ENCODE peak calls at places on chromosomes 6 and 20, in six cellular contexts. One of them, this sample, is unnamed.

GRCh38 chr6:79048611-79049010 is 29.4 kb downstream of the PHIP start:
- DNase-seq in A549: peak
- DNase-seq in HepG2: peak
- DNase-seq in GM12878: no peak
- DNase-seq in K562: peak
- DNase-seq in endothelial cell of umbilical vein: peak
- DNase-seq in this sample: peak

GRCh38 chr20:48930878-48931277 is 9.4 kb downstream of the ARFGEF2 start:
- DNase-seq in A549: no peak
- DNase-seq in HepG2: no peak
- DNase-seq in GM12878: no peak
- DNase-seq in K562: no peak
- DNase-seq in endothelial cell of umbilical vein: peak
- DNase-seq in this sample: no peak

GRCh38 chr20:37422791-37423286 is 76.9 kb downstream of the SRC start:
- DNase-seq in A549: no peak
- DNase-seq in HepG2: no peak
- DNase-seq in GM12878: no peak
- DNase-seq in K562: no peak
- DNase-seq in endothelial cell of umbilical vein: no peak
- DNase-seq in this sample: no peak

GRCh38 chr20:51183443-51183842 is 160.5 kb upstream of the KCNG1 start:
- DNase-seq in A549: no peak
- DNase-seq in HepG2: no peak
- DNase-seq in GM12878: no peak
- DNase-seq in K562: no peak
- DNase-seq in endothelial cell of umbilical vein: no peak
- DNase-seq in this sample: peak

GRCh38 chr6:57173056-57173885 is 1.1 kb downstream of the BAG2 start:
- DNase-seq in A549: no peak
- DNase-seq in HepG2: peak
- DNase-seq in GM12878: no peak
- DNase-seq in K562: no peak
- DNase-seq in endothelial cell of umbilical vein: no peak
- DNase-seq in this sample: peak

GRCh38 chr6:145044606-145045275 is 690.6 kb downstream of the EPM2A start:
- DNase-seq in A549: no peak
- DNase-seq in HepG2: no peak
- DNase-seq in GM12878: no peak
- DNase-seq in K562: no peak
- DNase-seq in endothelial cell of umbilical vein: peak
- DNase-seq in this sample: no peak

GRCh38 chr20:62677678-62678077 is 31.0 kb upstream of the NTSR1 start:
- DNase-seq in A549: no peak
- DNase-seq in HepG2: no peak
- DNase-seq in GM12878: no peak
- DNase-seq in K562: no peak
- DNase-seq in endothelial cell of umbilical vein: no peak
- DNase-seq in this sample: peak

GRCh38 chr20:41394931-41395668 is 28.5 kb upstream of the EMILIN3 start:
- DNase-seq in A549: no peak
- DNase-seq in HepG2: no peak
- DNase-seq in GM12878: no peak
- DNase-seq in K562: no peak
- DNase-seq in endothelial cell of umbilical vein: no peak
- DNase-seq in this sample: no peak

GRCh38 chr6:14671261-14671681 is 553.7 kb downstream of the CD83 start:
- DNase-seq in A549: no peak
- DNase-seq in HepG2: no peak
- DNase-seq in GM12878: no peak
- DNase-seq in K562: no peak
- DNase-seq in endothelial cell of umbilical vein: no peak
- DNase-seq in this sample: no peak

GRCh38 chr20:58344741-58345140 is 35.2 kb downstream of the RAB22A start:
- DNase-seq in A549: no peak
- DNase-seq in HepG2: no peak
- DNase-seq in GM12878: no peak
- DNase-seq in K562: no peak
- DNase-seq in endothelial cell of umbilical vein: no peak
- DNase-seq in this sample: no peak

GRCh38 chr20:57932227-57932864 is 222.5 kb upstream of the PMEPA1 start:
- DNase-seq in A549: no peak
- DNase-seq in HepG2: no peak
- DNase-seq in GM12878: no peak
- DNase-seq in K562: no peak
- DNase-seq in endothelial cell of umbilical vein: no peak
- DNase-seq in this sample: no peak

GRCh38 chr6:119090256-119090655 is 11.8 kb upstream of the FAM184A start:
- DNase-seq in A549: no peak
- DNase-seq in HepG2: no peak
- DNase-seq in GM12878: no peak
- DNase-seq in K562: no peak
- DNase-seq in endothelial cell of umbilical vein: no peak
- DNase-seq in this sample: no peak

GRCh38 chr20:1588166-1588868 is 30.8 kb upstream of the SIRPD start:
- DNase-seq in A549: no peak
- DNase-seq in HepG2: no peak
- DNase-seq in GM12878: no peak
- DNase-seq in K562: no peak
- DNase-seq in endothelial cell of umbilical vein: no peak
- DNase-seq in this sample: no peak

GRCh38 chr6:19301980-19302379 is 535.2 kb upstream of the ID4 start:
- DNase-seq in A549: no peak
- DNase-seq in HepG2: no peak
- DNase-seq in GM12878: no peak
- DNase-seq in K562: no peak
- DNase-seq in endothelial cell of umbilical vein: no peak
- DNase-seq in this sample: no peak

GRCh38 chr6:3592371-3592941 is 135.6 kb upstream of the SLC22A23 start:
- DNase-seq in A549: peak
- DNase-seq in HepG2: peak
- DNase-seq in GM12878: no peak
- DNase-seq in K562: peak
- DNase-seq in endothelial cell of umbilical vein: peak
- DNase-seq in this sample: peak

GRCh38 chr6:159117031-159117430 is 52.2 kb upstream of the FNDC1 start:
- DNase-seq in A549: no peak
- DNase-seq in HepG2: no peak
- DNase-seq in GM12878: no peak
- DNase-seq in K562: no peak
- DNase-seq in endothelial cell of umbilical vein: no peak
- DNase-seq in this sample: no peak

GRCh38 chr6:118770112-118770788 is 118.9 kb upstream of the CEP85L start:
- DNase-seq in A549: no peak
- DNase-seq in HepG2: no peak
- DNase-seq in GM12878: no peak
- DNase-seq in K562: no peak
- DNase-seq in endothelial cell of umbilical vein: no peak
- DNase-seq in this sample: no peak

GRCh38 chr6:80249897-80250296 is 143.4 kb downstream of the BCKDHB start:
- DNase-seq in A549: no peak
- DNase-seq in HepG2: no peak
- DNase-seq in GM12878: no peak
- DNase-seq in K562: no peak
- DNase-seq in endothelial cell of umbilical vein: peak
- DNase-seq in this sample: no peak

GRCh38 chr6:42452171-42453026 is 673 bp upstream of the TRERF1 start:
- DNase-seq in A549: peak
- DNase-seq in HepG2: no peak
- DNase-seq in GM12878: no peak
- DNase-seq in K562: peak
- DNase-seq in endothelial cell of umbilical vein: peak
- DNase-seq in this sample: peak
- TF ChIP-seq POLR2A in A549: peak
- TF ChIP-seq POLR2A in HepG2: no peak
- TF ChIP-seq POLR2A in GM12878: peak
- TF ChIP-seq POLR2A in K562: no peak
- TF ChIP-seq POLR2A in endothelial cell of umbilical vein: no peak
- TF ChIP-seq POLR2A in this sample: peak

DNA sequence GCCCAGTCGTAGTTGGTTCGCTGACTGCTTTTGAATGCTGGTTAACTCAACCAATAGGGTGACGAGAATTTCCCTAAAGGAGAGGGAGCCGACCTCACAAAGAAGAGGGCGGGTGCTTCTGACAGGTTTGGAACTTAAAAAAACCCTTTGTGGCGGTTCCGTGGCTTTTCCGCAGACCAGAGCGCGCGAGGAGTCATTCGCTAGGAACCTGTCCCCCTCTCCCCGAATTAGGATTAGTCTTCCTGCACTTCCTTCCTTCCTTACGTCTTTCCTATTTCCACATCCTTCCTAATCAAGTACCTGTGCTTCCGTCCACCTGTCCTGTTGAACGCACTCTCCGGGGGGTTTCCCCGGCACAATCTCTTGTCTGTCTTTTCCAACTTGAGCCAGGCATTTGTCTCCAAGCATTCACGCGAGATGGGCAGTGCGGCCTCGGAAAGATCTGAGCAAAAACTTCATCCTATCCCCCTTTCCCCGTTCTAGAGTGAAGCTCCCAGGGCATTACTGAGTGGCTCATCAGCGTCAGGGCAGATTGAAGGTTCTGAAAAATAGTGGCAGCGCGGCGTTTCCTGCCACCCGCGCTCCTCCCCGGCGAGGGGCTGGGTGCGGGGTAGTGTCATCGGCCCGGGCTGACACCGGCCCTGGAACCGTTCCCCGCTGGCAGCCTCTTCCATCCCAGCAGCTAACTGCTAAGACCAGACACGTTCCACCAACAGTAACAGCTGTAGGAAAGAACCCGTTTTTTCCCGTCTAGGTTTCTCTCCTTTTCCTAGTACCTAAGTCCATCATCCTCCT is 1.5 kb upstream of the STXBP5 start:
- DNase-seq in A549: peak
- DNase-seq in HepG2: peak
- DNase-seq in GM12878: peak
- DNase-seq in K562: peak
- DNase-seq in endothelial cell of umbilical vein: peak
- DNase-seq in this sample: peak
- TF ChIP-seq MAX in A549: no peak
- TF ChIP-seq MAX in HepG2: no peak
- TF ChIP-seq MAX in GM12878: no peak
- TF ChIP-seq MAX in K562: peak
- TF ChIP-seq MAX in endothelial cell of umbilical vein: no peak
- TF ChIP-seq MAX in this sample: peak

DNA sequence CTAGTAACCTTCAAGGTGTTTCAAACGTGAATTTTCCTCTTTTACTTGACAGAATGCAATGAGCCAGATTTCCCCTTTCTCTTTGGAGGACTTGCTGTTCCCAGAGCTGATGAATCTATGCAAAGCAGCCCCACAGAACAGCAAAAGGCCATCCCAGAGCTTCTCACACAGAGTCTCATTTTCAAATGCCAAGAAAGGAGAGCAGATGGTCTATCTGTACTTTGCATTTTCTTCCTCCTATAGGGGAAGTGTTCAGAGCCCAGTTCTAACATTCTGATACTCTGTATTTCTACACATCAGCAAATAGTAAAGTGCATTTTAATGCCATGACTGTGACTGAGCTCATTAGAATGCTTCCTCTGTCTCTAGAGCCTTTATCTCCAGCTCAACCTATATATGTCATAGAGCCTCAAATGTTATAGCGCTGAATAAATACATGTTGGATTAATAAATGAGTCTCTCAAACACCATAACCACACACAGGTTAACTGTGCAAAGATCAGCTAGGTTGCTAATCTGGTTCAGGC is 81.8 kb upstream of the EYA4 start:
- DNase-seq in A549: no peak
- DNase-seq in HepG2: no peak
- DNase-seq in GM12878: no peak
- DNase-seq in K562: no peak
- DNase-seq in endothelial cell of umbilical vein: no peak
- DNase-seq in this sample: no peak
- TF ChIP-seq MYC in A549: no peak
- TF ChIP-seq MYC in HepG2: no peak
- TF ChIP-seq MYC in GM12878: no peak
- TF ChIP-seq MYC in K562: no peak
- TF ChIP-seq MYC in endothelial cell of umbilical vein: no peak
- TF ChIP-seq MYC in this sample: no peak

GRCh38 chr6:32194825-32195651 is 2.6 kb upstream of the GPSM3 start:
- DNase-seq in A549: peak
- DNase-seq in HepG2: no peak
- DNase-seq in GM12878: no peak
- DNase-seq in K562: no peak
- DNase-seq in endothelial cell of umbilical vein: peak
- DNase-seq in this sample: peak
- TF ChIP-seq POLR2A in A549: peak
- TF ChIP-seq POLR2A in HepG2: no peak
- TF ChIP-seq POLR2A in GM12878: no peak
- TF ChIP-seq POLR2A in K562: no peak
- TF ChIP-seq POLR2A in endothelial cell of umbilical vein: no peak
- TF ChIP-seq POLR2A in this sample: peak

GRCh38 chr20:32626859-32627636 is 41.9 kb upstream of the NOL4L start:
- DNase-seq in A549: no peak
- DNase-seq in HepG2: no peak
- DNase-seq in GM12878: no peak
- DNase-seq in K562: no peak
- DNase-seq in endothelial cell of umbilical vein: no peak
- DNase-seq in this sample: peak
- TF ChIP-seq MAX in A549: no peak
- TF ChIP-seq MAX in HepG2: no peak
- TF ChIP-seq MAX in GM12878: no peak
- TF ChIP-seq MAX in K562: no peak
- TF ChIP-seq MAX in endothelial cell of umbilical vein: no peak
- TF ChIP-seq MAX in this sample: no peak

GRCh38 chr6:161154796-161155335 is 119.0 kb downstream of the AGPAT4 start:
- DNase-seq in A549: no peak
- DNase-seq in HepG2: no peak
- DNase-seq in GM12878: no peak
- DNase-seq in K562: no peak
- DNase-seq in endothelial cell of umbilical vein: no peak
- DNase-seq in this sample: no peak
- TF ChIP-seq MYC in A549: no peak
- TF ChIP-seq MYC in HepG2: no peak
- TF ChIP-seq MYC in GM12878: no peak
- TF ChIP-seq MYC in K562: no peak
- TF ChIP-seq MYC in endothelial cell of umbilical vein: no peak
- TF ChIP-seq MYC in this sample: no peak

GRCh38 chr6:18153311-18153703 is 1.6 kb downstream of the TPMT start:
- DNase-seq in A549: no peak
- DNase-seq in HepG2: no peak
- DNase-seq in GM12878: no peak
- DNase-seq in K562: no peak
- DNase-seq in endothelial cell of umbilical vein: no peak
- DNase-seq in this sample: no peak

GRCh38 chr6:18155273-18155863 is at the start of gene KDM1B:
- DNase-seq in A549: peak
- DNase-seq in HepG2: peak
- DNase-seq in GM12878: peak
- DNase-seq in K562: peak
- DNase-seq in endothelial cell of umbilical vein: peak
- DNase-seq in this sample: peak

GRCh38 chr6:18151801-18152200 is 3.1 kb downstream of the TPMT start:
- DNase-seq in A549: no peak
- DNase-seq in HepG2: no peak
- DNase-seq in GM12878: no peak
- DNase-seq in K562: no peak
- DNase-seq in endothelial cell of umbilical vein: no peak
- DNase-seq in this sample: no peak

GRCh38 chr6:18155864-18156396 is 708 bp downstream of the KDM1B start:
- DNase-seq in A549: peak
- DNase-seq in HepG2: peak
- DNase-seq in GM12878: peak
- DNase-seq in K562: peak
- DNase-seq in endothelial cell of umbilical vein: peak
- DNase-seq in this sample: peak

GRCh38 chr6:18154507-18155272 is at the start of gene TPMT:
- DNase-seq in A549: no peak
- DNase-seq in HepG2: no peak
- DNase-seq in GM12878: no peak
- DNase-seq in K562: no peak
- DNase-seq in endothelial cell of umbilical vein: no peak
- DNase-seq in this sample: no peak
- TF ChIP-seq POLR2A in A549: peak
- TF ChIP-seq POLR2A in HepG2: peak
- TF ChIP-seq POLR2A in GM12878: peak
- TF ChIP-seq POLR2A in K562: peak
- TF ChIP-seq POLR2A in endothelial cell of umbilical vein: peak
- TF ChIP-seq POLR2A in this sample: peak